ENCODE peak calls at places on chromosomes 16 and 17, in six cellular contexts. Z, N, K, R, C and B are unnamed samples. For H3K4me1, the result is how much of the 10 kb centered on the place peaks cover.

GRCh38 chr16:53865492-53865863 is 161.5 kb downstream of the FTO start:
- DNase-seq in Z (peak), N (peak), K (no peak), R (no peak), C (no peak), B (no peak)

GRCh38 chr16:928526-928925 is 42.3 kb downstream of the LMF1 start:
- DNase-seq in Z (no peak), N (no peak), K (no peak), R (no peak), C (no peak), B (no peak)

GRCh38 chr16:16038950-16039349 is 89.5 kb downstream of the ABCC1 start:
- DNase-seq in Z (no peak), N (no peak), K (no peak), R (no peak), C (no peak), B (no peak)

GRCh38 chr17:17698869-17699351 is 17.7 kb downstream of the RAI1 start:
- DNase-seq in Z (no peak), N (peak), K (peak), R (peak), C (no peak), B (no peak)

GRCh38 chr16:87955302-87956168 is 4.3 kb downstream of the BANP start:
- DNase-seq in Z (no peak), N (no peak), K (no peak), R (peak), C (no peak), B (no peak)

GRCh38 chr16:711548-712320 is 3.2 kb upstream of the METRN start:
- DNase-seq in Z (peak), N (peak), K (peak), R (peak), C (peak), B (no peak)

GRCh38 chr16:23836404-23837291 is 865 bp downstream of the PRKCB start:
- DNase-seq in Z (peak), N (no peak), K (no peak), R (no peak), C (peak), B (no peak)

GRCh38 chr17:14143678-14144077 is 74.4 kb downstream of the COX10 start:
- DNase-seq in Z (no peak), N (no peak), K (no peak), R (peak), C (no peak), B (no peak)

DNA sequence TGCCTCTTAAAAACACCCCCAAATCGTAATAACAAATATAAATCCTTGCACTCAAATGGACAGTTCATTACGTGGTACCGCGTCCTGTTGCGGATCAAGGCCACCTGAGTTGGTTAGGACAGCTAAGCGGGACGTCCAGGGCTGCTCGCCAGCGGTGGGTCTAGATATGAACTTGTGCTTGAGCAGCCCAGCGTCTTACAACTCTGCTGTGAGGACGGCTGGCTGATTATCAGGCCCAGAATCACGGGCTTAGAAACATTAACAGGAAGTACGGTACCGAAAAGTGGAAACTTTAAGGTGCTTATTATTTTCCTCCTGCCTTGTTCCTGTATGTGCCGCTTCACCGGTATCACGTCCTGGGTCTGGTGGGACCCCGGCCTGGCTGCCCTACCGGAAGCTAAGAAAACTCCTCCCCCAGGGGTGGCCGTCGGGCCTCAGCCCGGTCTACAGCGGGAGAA is 832 bp upstream of the SRRM2 start:
- DNase-seq in Z (peak), N (no peak), K (peak), R (no peak), C (no peak), B (no peak)
- H2AK5ac ChIP-seq in Z (peak), N (peak), K (peak), R (peak), C (peak), B (peak)

GRCh38 chr16:85398050-85398451 is 215.1 kb upstream of the GSE1 start:
- DNase-seq in Z (no peak), N (no peak), K (no peak), R (no peak), C (peak), B (no peak)

GRCh38 chr16:85396879-85397871 is 215.9 kb upstream of the GSE1 start:
- DNase-seq in Z (no peak), N (peak), K (peak), R (no peak), C (peak), B (no peak)

GRCh38 chr16:85394511-85395206 is 218.5 kb upstream of the GSE1 start:
- DNase-seq in Z (peak), N (no peak), K (no peak), R (no peak), C (peak), B (no peak)

GRCh38 chr16:85395207-85395912 is 217.8 kb upstream of the GSE1 start:
- DNase-seq in Z (no peak), N (peak), K (peak), R (peak), C (peak), B (no peak)

DNA sequence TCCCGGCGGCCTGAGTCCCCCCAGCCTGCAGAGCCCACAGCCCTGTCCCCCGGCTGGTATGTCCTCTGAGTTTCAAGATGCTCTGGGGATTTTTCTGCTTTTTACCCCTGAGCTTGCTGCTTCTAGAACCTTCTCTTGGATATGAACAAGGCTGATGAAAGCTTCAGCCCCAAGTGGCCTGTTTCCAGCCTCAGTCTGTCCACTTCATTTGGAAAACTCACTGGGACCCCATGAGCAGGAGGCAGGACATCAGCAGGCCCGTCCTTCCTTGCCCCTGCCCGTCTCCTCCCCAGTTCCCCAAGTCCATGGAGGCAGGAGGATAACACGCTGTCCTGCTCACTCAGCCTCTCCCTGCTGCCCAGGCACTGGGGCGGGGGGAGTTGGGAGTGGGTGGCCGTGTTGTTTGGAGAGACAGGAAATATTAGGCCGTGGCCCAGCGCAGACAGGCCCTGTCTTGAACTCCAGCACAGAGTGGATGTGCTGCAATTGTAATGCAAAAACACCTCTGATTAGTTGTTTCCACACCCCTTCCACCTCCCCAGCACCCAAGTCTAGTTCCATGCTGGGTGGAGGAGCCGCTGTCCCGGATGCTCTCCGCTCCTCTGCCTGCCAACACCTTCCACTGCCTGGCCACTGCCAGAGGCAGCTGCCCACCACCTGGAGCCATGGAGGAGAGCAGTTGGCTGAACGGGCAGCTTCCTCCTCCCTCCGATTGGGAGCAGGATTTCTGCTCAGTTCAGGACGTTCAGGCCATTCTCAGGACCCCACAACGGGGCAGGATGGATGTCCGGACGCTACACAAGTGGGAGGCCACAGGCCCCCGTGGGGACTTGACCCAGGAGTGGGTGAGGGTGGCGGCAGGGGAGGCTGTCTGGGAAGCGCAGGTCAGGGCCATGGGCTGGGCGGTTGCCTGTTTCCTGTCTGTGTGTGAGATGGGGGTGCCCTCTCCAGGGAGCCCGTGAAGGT is 216.9 kb upstream of the GSE1 start:
- DNase-seq in Z (no peak), N (peak), K (no peak), R (peak), C (peak), B (no peak)
- H3K4me3 ChIP-seq in Z (no peak), N (no peak), K (no peak), R (no peak), C (no peak), B (no peak)

DNA sequence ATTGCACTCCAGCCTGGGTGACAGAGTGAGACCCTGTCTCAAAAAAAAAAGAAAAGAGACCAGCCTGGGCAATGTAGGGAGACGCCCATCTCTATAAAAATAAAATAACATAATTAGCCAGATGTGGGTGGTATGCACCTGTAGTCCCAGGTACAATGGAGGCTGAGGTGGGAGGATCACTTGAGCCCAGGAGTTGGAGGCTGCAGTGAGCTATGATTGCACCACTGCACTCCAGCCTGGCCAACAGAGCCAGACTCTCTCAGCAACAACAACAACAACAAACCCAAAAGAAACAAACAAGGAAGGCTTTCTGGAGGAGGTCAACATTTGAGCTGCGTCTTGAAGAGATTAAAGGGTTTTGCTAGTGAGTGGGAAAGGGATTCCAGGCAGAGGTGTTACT is 8.3 kb downstream of the EEF2K start:
- DNase-seq in Z (no peak), N (no peak), K (no peak), R (no peak), C (no peak), B (no peak)
- H3K4me1 ChIP-seq in Z (under half), N (under half), K (under half), R (under half), C (under half), B (under half)

GRCh38 chr16:30357085-30357714 is 2.1 kb upstream of the CD2BP2 start:
- DNase-seq in Z (no peak), N (no peak), K (no peak), R (peak), C (no peak), B (no peak)

GRCh38 chr16:30355144-30355953 is at the start of gene CD2BP2:
- DNase-seq in Z (peak), N (peak), K (peak), R (peak), C (peak), B (peak)

GRCh38 chr16:30354423-30355143 is 525 bp downstream of the CD2BP2 start:
- DNase-seq in Z (no peak), N (peak), K (no peak), R (peak), C (no peak), B (no peak)

GRCh38 chr16:30356401-30357084 is 1.4 kb upstream of the CD2BP2 start:
- DNase-seq in Z (no peak), N (no peak), K (no peak), R (no peak), C (no peak), B (no peak)

DNA sequence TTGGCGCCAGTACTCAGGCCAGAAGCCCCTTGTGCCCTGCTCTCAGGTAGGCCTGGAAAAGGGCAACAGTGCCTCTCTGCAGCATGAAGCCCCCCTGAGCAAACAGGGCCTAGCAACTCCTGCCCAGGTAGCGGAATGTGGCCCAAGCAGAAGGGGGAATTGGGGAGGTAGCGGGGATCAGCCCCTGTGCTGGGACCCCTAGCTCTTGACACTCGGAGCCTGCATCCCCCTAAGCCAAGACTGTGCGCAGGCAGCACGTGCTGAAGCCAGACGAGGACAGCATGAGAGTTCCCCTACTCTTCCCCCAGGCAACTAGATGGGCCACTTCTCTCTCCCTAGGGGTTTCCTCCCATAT is 823 bp upstream of the CD2BP2 start:
- DNase-seq in Z (no peak), N (no peak), K (no peak), R (no peak), C (no peak), B (no peak)
- H2AK5ac ChIP-seq in Z (peak), N (peak), K (peak), R (peak), C (peak), B (peak)